ENCODE peak calls at places on chromosomes 1 and 21, in four cellular contexts. One of them, this sample, is unnamed.

GRCh38 chr21:41615613-41616012 is 107.7 kb upstream of the TMPRSS2 start:
- DNase-seq in adrenal gland: no peak
- DNase-seq in esophagus squamous epithelium: no peak
- DNase-seq in ovary: no peak
- DNase-seq in this sample: peak; percentile 66

GRCh38 chr1:44442791-44443190 is 37.7 kb downstream of the RNF220 start:
- DNase-seq in ovary: no peak
- DNase-seq in esophagus squamous epithelium: no peak
- DNase-seq in adrenal gland: no peak
- DNase-seq in this sample: no peak

GRCh38 chr1:23341829-23342697 is 2.0 kb downstream of the HNRNPR start:
- DNase-seq in ovary: no peak
- DNase-seq in adrenal gland: no peak
- DNase-seq in esophagus squamous epithelium: no peak
- DNase-seq in this sample: no peak

GRCh38 chr1:48115835-48116234 is 106.7 kb upstream of the SLC5A9 start:
- DNase-seq in esophagus squamous epithelium: no peak
- DNase-seq in ovary: no peak
- DNase-seq in adrenal gland: no peak
- DNase-seq in this sample: no peak

GRCh38 chr1:24202987-24203386 is 15.9 kb upstream of the IFNLR1 start:
- DNase-seq in ovary: no peak
- DNase-seq in esophagus squamous epithelium: no peak
- DNase-seq in adrenal gland: no peak
- DNase-seq in this sample: no peak

GRCh38 chr1:54850737-54851136 is 36.3 kb downstream of the DHCR24 start:
- DNase-seq in ovary: no peak
- DNase-seq in adrenal gland: no peak
- DNase-seq in esophagus squamous epithelium: no peak
- DNase-seq in this sample: no peak

GRCh38 chr1:236575523-236575922 is 28.8 kb downstream of the HEATR1 start:
- DNase-seq in esophagus squamous epithelium: no peak
- DNase-seq in ovary: no peak
- DNase-seq in adrenal gland: no peak
- DNase-seq in this sample: no peak

GRCh38 chr21:43352568-43353281 is 74.2 kb downstream of the SIK1 start:
- DNase-seq in esophagus squamous epithelium: no peak
- DNase-seq in ovary: no peak
- DNase-seq in adrenal gland: no peak
- DNase-seq in this sample: no peak

GRCh38 chr1:6454856-6455751 is 10.9 kb downstream of the TNFRSF25 start:
- DNase-seq in adrenal gland: no peak
- DNase-seq in esophagus squamous epithelium: no peak
- DNase-seq in ovary: no peak
- DNase-seq in this sample: no peak

GRCh38 chr1:34360574-34360973 is 183.9 kb downstream of the C1orf94 start:
- DNase-seq in adrenal gland: peak; percentile 23
- DNase-seq in esophagus squamous epithelium: no peak
- DNase-seq in ovary: no peak
- DNase-seq in this sample: no peak

GRCh38 chr1:147336290-147336689 is 93.8 kb downstream of the CHD1L start:
- DNase-seq in esophagus squamous epithelium: no peak
- DNase-seq in ovary: no peak
- DNase-seq in adrenal gland: no peak
- DNase-seq in this sample: no peak

GRCh38 chr1:181062800-181063428 is 25.6 kb upstream of the IER5 start:
- DNase-seq in esophagus squamous epithelium: no peak
- DNase-seq in ovary: no peak
- DNase-seq in adrenal gland: no peak
- DNase-seq in this sample: no peak

GRCh38 chr1:247322849-247323586 is 8.6 kb downstream of the ZNF496 start:
- DNase-seq in esophagus squamous epithelium: no peak
- DNase-seq in ovary: no peak
- DNase-seq in adrenal gland: no peak
- DNase-seq in this sample: no peak

GRCh38 chr1:202135221-202135721 is 9.3 kb downstream of the ARL8A start:
- DNase-seq in ovary: peak; percentile 66
- DNase-seq in adrenal gland: peak; percentile 59
- DNase-seq in esophagus squamous epithelium: no peak
- DNase-seq in this sample: peak; percentile 66

GRCh38 chr1:54705153-54705552 is 10.5 kb upstream of the TTC4 start:
- DNase-seq in ovary: no peak
- DNase-seq in esophagus squamous epithelium: no peak
- DNase-seq in adrenal gland: no peak
- DNase-seq in this sample: no peak

GRCh38 chr1:53373246-53373645 is 45.4 kb upstream of the LRP8 start:
- DNase-seq in ovary: no peak
- DNase-seq in adrenal gland: no peak
- DNase-seq in esophagus squamous epithelium: no peak
- DNase-seq in this sample: peak; percentile 6

GRCh38 chr21:25911730-25912401 is 177.1 kb downstream of the GABPA start:
- DNase-seq in adrenal gland: peak; percentile 48
- DNase-seq in esophagus squamous epithelium: no peak
- DNase-seq in ovary: no peak
- DNase-seq in this sample: no peak

GRCh38 chr1:205678286-205679111 is 1.8 kb downstream of the SLC45A3 start:
- DNase-seq in esophagus squamous epithelium: no peak
- DNase-seq in adrenal gland: peak; percentile 61
- DNase-seq in ovary: peak; percentile 68
- DNase-seq in this sample: no peak
- H3K4me3 ChIP-seq in esophagus squamous epithelium: no peak overlapping the region
- H3K4me3 ChIP-seq in adrenal gland: peak overlapping the region; percentile 95
- H3K4me3 ChIP-seq in ovary: peak overlapping the region; percentile 41
- H3K4me3 ChIP-seq in this sample: peak overlapping the region; percentile 78

DNA sequence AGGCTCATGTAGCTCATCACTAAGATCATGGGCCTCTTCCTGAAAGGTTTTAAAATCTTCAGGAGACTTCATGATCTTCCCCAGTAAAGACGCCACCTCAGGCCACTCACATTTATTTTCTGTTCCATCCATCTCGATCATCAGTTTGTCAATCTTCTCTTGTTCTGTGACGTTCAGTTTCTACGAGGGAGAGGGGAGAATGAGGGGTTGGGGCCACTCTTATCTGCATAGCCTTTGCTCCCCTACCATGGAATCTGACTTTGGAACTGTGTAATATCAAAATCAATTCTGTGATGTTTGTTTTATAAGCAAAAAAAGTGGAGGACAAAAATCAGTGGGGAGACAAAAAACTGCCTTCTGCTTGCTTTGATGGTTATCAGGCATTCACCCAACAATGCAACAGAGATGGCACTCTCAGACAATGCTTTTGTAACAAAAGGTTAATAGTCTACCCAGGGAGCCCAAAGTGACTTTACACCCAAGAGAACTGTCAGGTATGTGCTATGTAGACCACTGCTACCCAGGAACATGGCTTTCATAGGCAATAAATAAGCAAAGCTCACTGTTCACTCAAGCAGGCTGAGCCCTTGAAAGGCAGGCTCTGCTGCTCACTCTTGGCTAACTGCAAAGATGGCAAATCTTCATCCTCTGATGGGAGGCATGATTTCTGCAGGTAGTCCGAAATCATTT is 10.5 kb downstream of the ENO1 start:
- DNase-seq in ovary: no peak
- DNase-seq in adrenal gland: no peak
- DNase-seq in esophagus squamous epithelium: no peak
- DNase-seq in this sample: no peak
- TF ChIP-seq POLR2A in ovary: no peak
- TF ChIP-seq POLR2A in adrenal gland: no peak
- TF ChIP-seq POLR2A in esophagus squamous epithelium: no peak
- TF ChIP-seq POLR2A in this sample: no peak

DNA sequence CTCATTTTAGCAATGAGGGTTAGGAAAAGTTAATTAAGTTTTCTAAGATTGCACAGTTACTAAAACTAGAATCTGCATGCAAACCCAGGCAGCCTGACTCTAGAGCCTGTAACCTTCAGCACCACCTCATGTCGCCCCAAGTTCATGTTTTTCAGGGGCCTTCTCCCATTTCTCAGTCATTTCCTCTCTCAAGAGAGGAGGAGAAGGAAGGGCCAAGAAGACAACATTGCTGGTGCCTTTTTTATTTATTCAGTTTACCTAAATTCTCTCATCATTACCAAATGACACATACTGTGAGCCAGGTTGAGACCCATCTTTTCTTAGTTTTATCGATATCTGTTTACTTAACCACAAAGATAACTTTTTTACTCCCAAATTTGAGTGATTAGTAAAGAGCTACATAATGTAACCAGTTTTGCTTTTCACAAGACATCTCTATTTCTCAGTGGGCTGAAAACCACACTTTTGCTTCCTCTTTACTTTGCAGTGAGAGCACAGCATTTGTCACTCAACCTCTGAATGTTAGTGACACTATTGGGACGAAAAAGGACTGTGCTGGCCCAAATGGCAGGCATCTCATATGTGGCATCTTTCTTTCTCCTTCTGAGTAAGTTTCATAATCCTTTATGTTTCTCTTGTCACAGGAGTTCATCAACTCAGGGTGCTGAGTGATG is at the start of gene CD101:
- DNase-seq in esophagus squamous epithelium: no peak
- DNase-seq in ovary: no peak
- DNase-seq in adrenal gland: no peak
- DNase-seq in this sample: no peak
- H3K4me3 ChIP-seq in esophagus squamous epithelium: no peak within 1 kb of the TSS
- H3K4me3 ChIP-seq in ovary: no peak within 1 kb of the TSS
- H3K4me3 ChIP-seq in adrenal gland: no peak within 1 kb of the TSS
- H3K4me3 ChIP-seq in this sample: no peak within 1 kb of the TSS

GRCh38 chr1:45610589-45611226 is 13.1 kb downstream of the CCDC17 start:
- DNase-seq in esophagus squamous epithelium: no peak
- DNase-seq in ovary: no peak
- DNase-seq in adrenal gland: no peak
- DNase-seq in this sample: no peak
- TF ChIP-seq POLR2A in esophagus squamous epithelium: no peak
- TF ChIP-seq POLR2A in ovary: no peak
- TF ChIP-seq POLR2A in adrenal gland: no peak
- TF ChIP-seq POLR2A in this sample: no peak